ENCODE peak calls at places on chromosome 19, in five cellular contexts. T, P, F, W and U are unnamed samples.

GRCh38 chr19:10372698-10373097 is 7.7 kb downstream of the TYK2 start:
- DNase-seq in T (no peak), F (no peak), P (no peak), W (no peak), U (no peak)

GRCh38 chr19:47351545-47351944 is 2.4 kb downstream of the DHX34 start:
- DNase-seq in F (no peak), W (peak), P (peak), T (peak), U (peak)

GRCh38 chr19:33438016-33438671 is 64.6 kb downstream of the CEBPG start:
- DNase-seq in F (peak), P (no peak), W (peak), T (no peak), U (no peak)

GRCh38 chr19:48926909-48927308 is 6.6 kb upstream of the DHDH start:
- DNase-seq in F (no peak), P (peak), T (peak), W (peak), U (peak)

GRCh38 chr19:55546822-55547614 is 1.7 kb upstream of the SBK3 start:
- DNase-seq in T (peak), P (no peak), F (no peak), W (peak), U (peak)

GRCh38 chr19:47376589-47377144 is 27.6 kb downstream of the DHX34 start:
- DNase-seq in W (no peak), F (no peak), T (no peak), P (no peak), U (no peak)

GRCh38 chr19:49017666-49018351 is 918 bp upstream of the LHB start:
- DNase-seq in P (no peak), F (peak), W (peak), T (peak), U (peak)

GRCh38 chr19:9871626-9872338 is 36.7 kb downstream of the PIN1 start:
- DNase-seq in P (no peak), T (no peak), W (no peak), F (no peak), U (no peak)

GRCh38 chr19:17289489-17289888 is 7.8 kb downstream of the ANKLE1 start:
- DNase-seq in P (peak), F (no peak), W (peak), T (peak), U (peak)

GRCh38 chr19:18741566-18742121 is 49.5 kb downstream of the COMP start:
- DNase-seq in P (no peak), W (no peak), F (peak), T (no peak), U (no peak)

GRCh38 chr19:10896851-10897526 is 25.6 kb downstream of the CARM1 start:
- DNase-seq in T (no peak), F (no peak), W (no peak), P (no peak), U (no peak)

GRCh38 chr19:29675650-29676186 is 10.5 kb downstream of the PLEKHF1 start:
- DNase-seq in F (no peak), P (no peak), W (no peak), T (no peak), U (no peak)

DNA sequence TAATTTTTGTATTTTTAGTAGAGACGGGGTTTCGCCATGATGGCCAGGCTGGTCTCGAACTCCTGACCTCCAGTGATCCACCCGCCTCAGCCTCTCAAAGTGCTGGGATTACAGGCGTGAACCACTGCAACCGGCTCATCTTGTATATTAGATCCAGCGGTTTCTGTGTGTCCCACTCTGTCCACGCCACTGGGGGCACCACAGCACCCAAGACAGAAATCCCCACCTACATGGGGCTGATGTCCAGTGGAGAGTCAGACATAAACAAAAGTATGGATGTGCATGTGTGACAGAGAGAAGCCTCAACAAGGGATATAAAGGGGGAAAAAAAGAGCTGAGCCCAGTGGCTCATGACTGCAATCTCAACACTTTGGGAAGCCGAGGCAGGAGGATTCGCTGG is 65.8 kb upstream of the ADGRE5 start:
- DNase-seq in T (no peak), P (no peak), W (no peak), F (no peak), U (no peak)
- TF ChIP-seq CTCF in T (no peak), P (no peak), W (peak), F (no peak), U (peak)

GRCh38 chr19:35742121-35742724 is at the start of gene IGFLR1:
- DNase-seq in W (no peak), F (no peak), T (no peak), P (no peak), U (no peak)

GRCh38 chr19:35740108-35740422 is 2.2 kb downstream of the IGFLR1 start:
- DNase-seq in F (no peak), P (no peak), W (no peak), T (no peak), U (no peak)

GRCh38 chr19:35739275-35740107 is 2.8 kb downstream of the IGFLR1 start:
- DNase-seq in F (no peak), P (no peak), W (no peak), T (no peak), U (no peak)

GRCh38 chr19:35740423-35741215 is 1.6 kb downstream of the IGFLR1 start:
- DNase-seq in P (peak), T (peak), W (peak), F (peak), U (peak)

GRCh38 chr19:35741216-35741541 is 1.1 kb downstream of the IGFLR1 start:
- DNase-seq in W (no peak), F (no peak), T (no peak), P (no peak), U (no peak)
- TF ChIP-seq CTCF in W (no peak), F (no peak), T (no peak), P (no peak), U (no peak)

GRCh38 chr19:51921949-51922348 is 5.3 kb upstream of the ZNF613 start:
- DNase-seq in F (no peak), P (no peak), T (no peak), W (peak), U (no peak)

GRCh38 chr19:51915324-51915867 is 10.6 kb upstream of the ZNF649 start:
- DNase-seq in T (no peak), W (no peak), F (no peak), P (no peak), U (no peak)

GRCh38 chr19:51919606-51920005 is 7.7 kb upstream of the ZNF613 start:
- DNase-seq in T (no peak), P (no peak), F (no peak), W (no peak), U (no peak)

GRCh38 chr19:51916167-51916566 is 11.1 kb upstream of the ZNF613 start:
- DNase-seq in T (no peak), W (no peak), F (no peak), P (no peak), U (no peak)
- TF ChIP-seq CTCF in T (no peak), W (no peak), F (no peak), P (no peak), U (no peak)

GRCh38 chr19:7680606-7681335 is at the start of gene TRAPPC5:
- DNase-seq in T (peak), P (peak), F (peak), W (peak), U (peak)
- TF ChIP-seq CTCF in T (no peak), P (peak), F (peak), W (peak), U (peak)

GRCh38 chr19:23817519-23817918 is 58.8 kb upstream of the ZNF681 start:
- DNase-seq in P (no peak), F (no peak), T (peak), W (no peak), U (peak)
- TF ChIP-seq CTCF in P (peak), F (no peak), T (peak), W (peak), U (peak)

GRCh38 chr19:34961775-34962174 is 2.3 kb downstream of the ZNF792 start:
- DNase-seq in W (no peak), P (no peak), T (no peak), F (no peak), U (no peak)
- TF ChIP-seq CTCF in W (no peak), P (no peak), T (no peak), F (no peak), U (no peak)

GRCh38 chr19:7010722-7011593 is 10.3 kb downstream of the MBD3L2B start:
- DNase-seq in W (no peak), F (no peak), T (no peak), P (no peak), U (no peak)

GRCh38 chr19:7018828-7019227 is 2.4 kb downstream of the MBD3L2B start:
- DNase-seq in F (no peak), P (no peak), W (no peak), T (no peak), U (no peak)

GRCh38 chr19:7007859-7008258 is 13.4 kb downstream of the MBD3L2B start:
- DNase-seq in F (no peak), T (no peak), P (no peak), W (no peak), U (no peak)

DNA sequence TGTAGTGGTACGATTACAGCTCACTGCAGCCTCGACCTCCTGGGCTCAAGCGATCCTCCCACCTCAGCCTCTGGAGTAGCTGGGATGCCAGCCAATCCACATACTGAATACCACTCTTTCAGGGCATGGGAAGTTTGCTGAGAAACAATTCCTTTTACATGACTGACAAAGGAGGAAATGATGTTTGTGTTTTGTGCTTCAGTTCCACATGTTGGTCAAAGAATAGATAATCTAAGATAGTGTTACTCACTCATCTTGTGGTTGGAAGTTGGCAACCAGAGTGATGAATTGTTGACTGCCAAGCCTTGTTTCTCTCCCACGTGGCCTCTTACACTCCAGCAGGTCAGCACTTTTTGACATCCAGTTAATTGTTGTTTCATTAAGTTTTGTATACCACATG is 7.6 kb downstream of the MBD3L2B start:
- DNase-seq in F (no peak), W (no peak), P (peak), T (peak), U (peak)
- TF ChIP-seq CTCF in F (no peak), W (no peak), P (no peak), T (no peak), U (no peak)

GRCh38 chr19:6766357-6767080 is 716 bp downstream of the SH2D3A start:
- DNase-seq in F (no peak), W (no peak), P (no peak), T (no peak), U (no peak)
- TF ChIP-seq CTCF in F (no peak), W (no peak), P (no peak), T (no peak), U (no peak)